ENCODE peak calls at places on chromosomes 1 and 21, in five cellular contexts. P, B, T, R and N are unnamed samples.

GRCh38 chr21:46555225-46555617 is 49.7 kb downstream of the S100B start:
- DNase-seq in P (no peak), T (no peak), R (no peak), B (no peak), N (no peak)

GRCh38 chr1:99177465-99177864 is 86.8 kb upstream of the PLPPR4 start:
- DNase-seq in R (no peak), T (no peak), B (no peak), P (no peak), N (no peak)

GRCh38 chr1:51551081-51551480 is 32.0 kb upstream of the EPS15 start:
- DNase-seq in R (no peak), T (no peak), P (no peak), B (no peak), N (no peak)

GRCh38 chr1:10424034-10424433 is 6.2 kb upstream of the CENPS start:
- DNase-seq in T (no peak), B (peak), R (no peak), P (no peak), N (no peak)

GRCh38 chr21:35048183-35048601 is 910 bp downstream of the RUNX1 start:
- DNase-seq in P (no peak), B (no peak), T (no peak), R (no peak), N (no peak)

GRCh38 chr1:40861227-40862003 is 748 bp downstream of the CITED4 start:
- DNase-seq in T (no peak), P (no peak), B (no peak), R (no peak), N (peak)

GRCh38 chr1:234286206-234286605 is 87.0 kb upstream of the COA6 start:
- DNase-seq in P (no peak), T (no peak), B (no peak), R (no peak), N (no peak)

GRCh38 chr1:235015291-235015990 is 113.2 kb downstream of the TOMM20 start:
- DNase-seq in B (no peak), P (no peak), R (no peak), T (peak), N (no peak)

GRCh38 chr1:112927462-112927971 is 28.5 kb downstream of the SLC16A1 start:
- DNase-seq in P (no peak), T (no peak), R (no peak), B (no peak), N (no peak)

GRCh38 chr1:146036990-146037646 is 15.6 kb upstream of the HJV start:
- DNase-seq in B (peak), P (peak), T (peak), R (peak), N (peak)

GRCh38 chr1:203187306-203188264 is 1.1 kb upstream of the CHI3L1 start:
- DNase-seq in B (no peak), P (no peak), T (no peak), R (no peak), N (no peak)

GRCh38 chr1:97348599-97349265 is 572.1 kb downstream of the DPYD start:
- DNase-seq in R (no peak), B (no peak), T (no peak), P (no peak), N (no peak)

GRCh38 chr1:236623371-236624166 is 19.3 kb upstream of the HEATR1 start:
- DNase-seq in T (no peak), R (no peak), P (no peak), B (no peak), N (no peak)

GRCh38 chr1:92210701-92211100 is 7.0 kb upstream of the C1orf146 start:
- DNase-seq in B (no peak), P (no peak), T (no peak), R (no peak), N (no peak)

GRCh38 chr1:8883510-8883909 is 5.0 kb upstream of the ENO1 start:
- DNase-seq in P (no peak), B (no peak), T (no peak), R (no peak), N (no peak)

GRCh38 chr1:21280011-21280471 is 10.2 kb downstream of the ECE1 start:
- DNase-seq in R (no peak), B (no peak), P (no peak), T (no peak), N (no peak)

GRCh38 chr1:159972443-159973205 is 18.6 kb upstream of the SLAMF9 start:
- DNase-seq in R (no peak), B (no peak), P (no peak), T (no peak), N (no peak)

GRCh38 chr21:20031807-20032206 is 966.4 kb upstream of the NCAM2 start:
- DNase-seq in R (no peak), B (no peak), T (no peak), P (no peak), N (no peak)

GRCh38 chr1:162596514-162597170 is 35.1 kb downstream of the UAP1 start:
- DNase-seq in R (peak), P (no peak), B (no peak), T (no peak), N (no peak)

GRCh38 chr1:42720868-42721267 is 19.2 kb downstream of the CLDN19 start:
- DNase-seq in B (no peak), R (peak), T (no peak), P (no peak), N (no peak)
- TF ChIP-seq JUNB in B (no peak), R (no peak), T (no peak), P (no peak), N (no peak)

GRCh38 chr1:211551628-211552465 is 27.1 kb downstream of the SLC30A1 start:
- DNase-seq in R (peak), T (no peak), P (no peak), B (no peak), N (no peak)

GRCh38 chr1:211546543-211546942 is 32.4 kb downstream of the SLC30A1 start:
- DNase-seq in P (no peak), T (no peak), R (no peak), B (no peak), N (no peak)

GRCh38 chr1:211547710-211548109 is 31.3 kb downstream of the SLC30A1 start:
- DNase-seq in T (no peak), R (peak), B (no peak), P (no peak), N (no peak)

GRCh38 chr1:211549092-211549749 is 29.7 kb downstream of the SLC30A1 start:
- DNase-seq in T (no peak), R (no peak), B (no peak), P (no peak), N (no peak)

GRCh38 chr1:211548321-211549091 is 30.5 kb downstream of the SLC30A1 start:
- DNase-seq in R (no peak), P (no peak), T (no peak), B (peak), N (peak)
- TF ChIP-seq JUNB in R (no peak), P (no peak), T (no peak), B (no peak), N (no peak)

GRCh38 chr1:239053269-239053668 is 333.1 kb upstream of the CHRM3 start:
- DNase-seq in R (no peak), T (no peak), P (no peak), B (no peak), N (no peak)
- TF ChIP-seq JUNB in R (no peak), T (no peak), P (no peak), B (no peak), N (no peak)

DNA sequence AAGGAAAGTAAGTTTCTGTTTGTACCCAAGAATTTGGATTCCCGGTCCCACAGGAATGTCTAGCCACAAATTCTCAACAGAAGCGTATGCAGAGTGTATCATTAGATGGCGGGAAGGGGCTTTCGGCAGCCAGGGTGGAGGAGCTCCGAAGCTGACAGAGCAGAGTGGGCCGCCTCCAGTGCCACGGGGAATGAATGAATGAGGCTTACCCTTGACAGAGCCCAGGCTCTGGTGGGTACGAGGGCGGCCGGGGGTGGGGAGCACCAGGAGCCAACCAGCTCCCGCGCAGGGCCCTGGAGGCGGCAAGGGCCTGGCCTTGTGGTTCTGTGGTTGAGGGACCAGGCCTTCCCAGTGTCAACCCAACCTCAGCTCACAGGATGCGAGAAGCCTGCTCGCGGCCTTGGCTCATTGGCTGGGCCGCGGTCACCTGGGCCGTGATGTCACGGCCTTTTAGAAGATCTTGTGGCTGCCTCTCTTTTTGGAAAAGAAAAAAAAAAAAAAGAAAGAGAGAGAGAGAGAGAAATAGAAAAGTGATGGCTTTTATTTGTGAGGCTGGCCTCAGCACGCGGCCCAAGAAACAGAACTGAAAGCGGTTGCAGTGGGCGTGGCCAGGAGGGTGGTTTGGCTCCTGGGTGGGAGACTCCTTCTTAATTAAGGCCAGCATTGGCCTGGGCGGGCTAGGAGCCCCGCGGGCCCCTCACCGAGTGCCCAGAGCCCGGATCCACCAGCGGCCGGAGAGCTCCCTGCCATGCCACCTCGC is 34.9 kb upstream of the RUNX3 start:
- DNase-seq in B (no peak), T (peak), P (no peak), R (no peak), N (no peak)
- TF ChIP-seq JUNB in B (no peak), T (no peak), P (no peak), R (no peak), N (no peak)

DNA sequence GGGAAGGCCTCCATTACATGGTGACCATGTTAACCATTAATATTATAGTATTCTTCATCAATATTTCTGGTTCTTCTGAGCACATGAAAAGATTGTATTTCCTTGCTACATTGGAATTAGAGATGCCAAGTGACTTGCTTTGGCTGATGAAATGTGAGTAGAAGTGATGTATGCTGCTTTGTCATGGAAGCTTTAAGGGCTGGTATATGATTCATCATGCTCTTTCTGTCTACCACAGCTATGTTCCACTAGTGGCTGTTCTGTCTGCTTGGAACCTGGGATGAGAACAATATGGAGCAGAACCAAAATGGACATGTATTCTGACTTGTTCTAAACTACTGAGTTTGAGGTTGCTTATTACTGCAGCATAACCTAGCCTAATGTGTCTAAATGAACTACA is 163.3 kb downstream of the TM2D1 start:
- DNase-seq in T (no peak), R (no peak), P (no peak), B (no peak), N (no peak)
- TF ChIP-seq JUNB in T (no peak), R (no peak), P (no peak), B (no peak), N (no peak)

DNA sequence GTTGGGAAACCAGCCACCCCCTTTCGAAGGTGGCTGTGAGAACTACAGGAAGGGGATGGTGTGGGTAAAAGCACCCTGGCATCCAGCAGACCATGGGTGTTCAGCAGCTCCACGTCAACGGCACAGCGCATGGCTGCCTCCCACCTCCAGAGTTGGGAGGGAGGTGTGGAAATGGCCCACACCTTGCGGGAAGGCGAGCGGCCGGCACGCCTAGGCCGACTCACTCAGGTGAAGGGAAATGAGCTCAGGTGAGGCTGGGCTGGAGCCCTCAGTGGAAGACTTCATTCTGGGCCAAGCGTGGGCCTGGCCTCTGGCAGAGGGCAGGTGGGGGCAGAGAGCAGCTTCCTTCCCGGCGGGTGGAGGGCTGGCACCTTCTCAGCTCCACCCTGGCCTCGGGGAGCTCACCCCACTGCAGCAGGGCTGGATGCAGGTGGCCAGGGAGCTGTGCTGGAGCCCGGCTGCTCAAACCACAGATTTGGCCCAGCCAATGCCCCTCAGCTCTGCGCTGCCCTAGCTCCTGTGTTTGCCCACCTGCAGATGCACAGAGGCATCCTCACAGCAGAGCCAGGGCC is 24.8 kb upstream of the ALDH4A1 start:
- DNase-seq in R (no peak), B (no peak), P (no peak), T (no peak), N (no peak)
- TF ChIP-seq JUNB in R (no peak), B (no peak), P (no peak), T (no peak), N (no peak)